ENCODE peak calls at places on chromosome 4, in five cellular contexts. One of them, this sample, is unnamed.

GRCh38 chr4:179585761-179586160 is 2143.5 kb upstream of the AGA start:
- DNase-seq in aorta: no peak
- DNase-seq in NCI-H2081: no peak
- DNase-seq in NCI-H82: peak; percentile 9
- DNase-seq in Karpas-422: no peak
- DNase-seq in this sample: no peak

GRCh38 chr4:147546341-147546740 is 65.4 kb downstream of the EDNRA start:
- DNase-seq in aorta: no peak
- DNase-seq in NCI-H2081: no peak
- DNase-seq in NCI-H82: no peak
- DNase-seq in Karpas-422: no peak
- DNase-seq in this sample: no peak

GRCh38 chr4:47270226-47270888 is 193.1 kb downstream of the COMMD8 start:
- DNase-seq in aorta: no peak
- DNase-seq in NCI-H2081: peak; percentile 19
- DNase-seq in NCI-H82: no peak
- DNase-seq in Karpas-422: no peak
- DNase-seq in this sample: no peak

GRCh38 chr4:155967098-155967497 is 13.4 kb upstream of the CTSO start:
- DNase-seq in aorta: no peak
- DNase-seq in NCI-H2081: no peak
- DNase-seq in NCI-H82: no peak
- DNase-seq in Karpas-422: no peak
- DNase-seq in this sample: no peak

GRCh38 chr4:151408630-151409469 is at the start of gene FHIP1A:
- DNase-seq in aorta: peak; percentile 86
- DNase-seq in NCI-H2081: peak; percentile 87
- DNase-seq in NCI-H82: peak; percentile 89
- DNase-seq in Karpas-422: peak; percentile 77
- DNase-seq in this sample: no peak

GRCh38 chr4:144648042-144648441 is 2.1 kb downstream of the HHIP start:
- DNase-seq in aorta: no peak
- DNase-seq in NCI-H2081: no peak
- DNase-seq in NCI-H82: no peak
- DNase-seq in Karpas-422: no peak
- DNase-seq in this sample: no peak

GRCh38 chr4:99457270-99457669 is 22.1 kb upstream of the ADH7 start:
- DNase-seq in aorta: no peak
- DNase-seq in NCI-H2081: no peak
- DNase-seq in NCI-H82: peak; percentile 54
- DNase-seq in Karpas-422: peak; percentile 47
- DNase-seq in this sample: no peak

GRCh38 chr4:152807294-152807829 is 27.6 kb downstream of the ARFIP1 start:
- DNase-seq in aorta: no peak
- DNase-seq in NCI-H2081: no peak
- DNase-seq in NCI-H82: no peak
- DNase-seq in Karpas-422: no peak
- DNase-seq in this sample: peak; percentile 43

GRCh38 chr4:159594576-159594975 is 491.7 kb downstream of the RAPGEF2 start:
- DNase-seq in aorta: no peak
- DNase-seq in NCI-H2081: no peak
- DNase-seq in NCI-H82: no peak
- DNase-seq in Karpas-422: no peak
- DNase-seq in this sample: no peak

GRCh38 chr4:138097912-138098600 is 144.1 kb downstream of the SLC7A11 start:
- DNase-seq in aorta: no peak
- DNase-seq in NCI-H2081: peak; percentile 1
- DNase-seq in NCI-H82: no peak
- DNase-seq in Karpas-422: no peak
- DNase-seq in this sample: peak; percentile 10

GRCh38 chr4:176761872-176762271 is 30.9 kb downstream of the VEGFC start:
- DNase-seq in aorta: no peak
- DNase-seq in NCI-H2081: no peak
- DNase-seq in NCI-H82: no peak
- DNase-seq in Karpas-422: no peak
- DNase-seq in this sample: no peak

GRCh38 chr4:145937990-145938611 is 522 bp downstream of the ZNF827 start:
- DNase-seq in aorta: no peak
- DNase-seq in NCI-H2081: peak; percentile 22
- DNase-seq in NCI-H82: peak; percentile 55
- DNase-seq in Karpas-422: peak; percentile 87
- DNase-seq in this sample: peak; percentile 73

GRCh38 chr4:74618659-74619058 is 173.7 kb downstream of the AREG start:
- DNase-seq in aorta: no peak
- DNase-seq in NCI-H2081: no peak
- DNase-seq in NCI-H82: no peak
- DNase-seq in Karpas-422: no peak
- DNase-seq in this sample: no peak

GRCh38 chr4:75916091-75916661 is 13.9 kb upstream of the PPEF2 start:
- DNase-seq in aorta: no peak
- DNase-seq in NCI-H2081: peak; percentile 34
- DNase-seq in NCI-H82: peak; percentile 35
- DNase-seq in Karpas-422: peak; percentile 50
- DNase-seq in this sample: peak; percentile 59

GRCh38 chr4:18012807-18013462 is 8.6 kb downstream of the LCORL start:
- DNase-seq in aorta: no peak
- DNase-seq in NCI-H2081: no peak
- DNase-seq in NCI-H82: no peak
- DNase-seq in Karpas-422: no peak
- DNase-seq in this sample: no peak

GRCh38 chr4:7134737-7135388 is 57.5 kb upstream of the SORCS2 start:
- DNase-seq in aorta: peak; percentile 87
- DNase-seq in NCI-H2081: no peak
- DNase-seq in NCI-H82: no peak
- DNase-seq in Karpas-422: no peak
- DNase-seq in this sample: no peak

GRCh38 chr4:53039741-53040458 is 177.8 kb downstream of the RASL11B start:
- DNase-seq in aorta: no peak
- DNase-seq in NCI-H2081: no peak
- DNase-seq in NCI-H82: no peak
- DNase-seq in Karpas-422: peak; percentile 31
- DNase-seq in this sample: no peak

GRCh38 chr4:184100297-184100885 is 117.3 kb downstream of the ENPP6 start:
- DNase-seq in aorta: no peak
- DNase-seq in NCI-H2081: peak; percentile 3
- DNase-seq in NCI-H82: no peak
- DNase-seq in Karpas-422: no peak
- DNase-seq in this sample: peak; percentile 64